ENCODE peak calls at places on chromosomes 1 and 21, in four cellular contexts. One of them, this sample, is unnamed. For H3K4me1, the result is how much of the 10 kb centered on the place peaks cover.

GRCh38 chr1:207990455-207990854 is 79.5 kb upstream of the CD34 start:
- DNase-seq in suprapubic skin: no peak
- DNase-seq in gastrocnemius medialis: no peak
- DNase-seq in lower lobe of right lung: no peak
- DNase-seq in this sample: no peak

GRCh38 chr1:78004719-78005346 is at the start of gene DNAJB4:
- DNase-seq in suprapubic skin: no peak
- DNase-seq in gastrocnemius medialis: peak
- DNase-seq in lower lobe of right lung: no peak
- DNase-seq in this sample: peak

GRCh38 chr21:36689324-36689723 is 9.6 kb upstream of the SIM2 start:
- DNase-seq in suprapubic skin: no peak
- DNase-seq in gastrocnemius medialis: no peak
- DNase-seq in lower lobe of right lung: no peak
- DNase-seq in this sample: no peak

GRCh38 chr1:109790735-109791494 is 27.2 kb upstream of the EPS8L3 start:
- DNase-seq in suprapubic skin: peak
- DNase-seq in gastrocnemius medialis: peak
- DNase-seq in lower lobe of right lung: peak
- DNase-seq in this sample: peak

GRCh38 chr1:234923626-234924025 is 205.0 kb downstream of the TOMM20 start:
- DNase-seq in suprapubic skin: no peak
- DNase-seq in gastrocnemius medialis: no peak
- DNase-seq in lower lobe of right lung: no peak
- DNase-seq in this sample: no peak

GRCh38 chr1:105793541-105794146 is 1262.8 kb upstream of the PRMT6 start:
- DNase-seq in suprapubic skin: no peak
- DNase-seq in gastrocnemius medialis: no peak
- DNase-seq in lower lobe of right lung: no peak
- DNase-seq in this sample: peak

GRCh38 chr1:237035759-237036158 is 6.2 kb upstream of the RYR2 start:
- DNase-seq in suprapubic skin: no peak
- DNase-seq in gastrocnemius medialis: no peak
- DNase-seq in lower lobe of right lung: no peak
- DNase-seq in this sample: no peak

GRCh38 chr1:82377201-82377884 is 576.6 kb downstream of the ADGRL2 start:
- DNase-seq in suprapubic skin: no peak
- DNase-seq in gastrocnemius medialis: no peak
- DNase-seq in lower lobe of right lung: no peak
- DNase-seq in this sample: no peak

GRCh38 chr1:12184008-12184681 is 17.4 kb downstream of the TNFRSF1B start:
- DNase-seq in suprapubic skin: peak
- DNase-seq in gastrocnemius medialis: peak
- DNase-seq in lower lobe of right lung: peak
- DNase-seq in this sample: peak

GRCh38 chr21:26837539-26837938 is 7.7 kb downstream of the ADAMTS1 start:
- DNase-seq in suprapubic skin: no peak
- DNase-seq in gastrocnemius medialis: no peak
- DNase-seq in lower lobe of right lung: no peak
- DNase-seq in this sample: no peak

GRCh38 chr21:16330340-16331319 is 600.8 kb downstream of the USP25 start:
- DNase-seq in suprapubic skin: no peak
- DNase-seq in gastrocnemius medialis: peak
- DNase-seq in lower lobe of right lung: no peak
- DNase-seq in this sample: no peak

GRCh38 chr1:103525114-103525606 is 339 bp upstream of the RNPC3 start:
- DNase-seq in suprapubic skin: no peak
- DNase-seq in gastrocnemius medialis: peak
- DNase-seq in lower lobe of right lung: no peak
- DNase-seq in this sample: peak

GRCh38 chr1:231926340-231926739 is 299.8 kb downstream of the DISC1 start:
- DNase-seq in suprapubic skin: no peak
- DNase-seq in gastrocnemius medialis: no peak
- DNase-seq in lower lobe of right lung: no peak
- DNase-seq in this sample: no peak

GRCh38 chr21:40143822-40144525 is 276.7 kb downstream of the PCP4 start:
- DNase-seq in suprapubic skin: no peak
- DNase-seq in gastrocnemius medialis: no peak
- DNase-seq in lower lobe of right lung: no peak
- DNase-seq in this sample: peak

GRCh38 chr1:10402729-10403274 is 3.9 kb downstream of the PGD start:
- DNase-seq in suprapubic skin: no peak
- DNase-seq in gastrocnemius medialis: no peak
- DNase-seq in lower lobe of right lung: no peak
- DNase-seq in this sample: no peak

GRCh38 chr1:171841931-171842723 is 829 bp downstream of the DNM3 start:
- DNase-seq in suprapubic skin: peak
- DNase-seq in gastrocnemius medialis: no peak
- DNase-seq in lower lobe of right lung: no peak
- DNase-seq in this sample: peak

GRCh38 chr1:197913495-197914276 is 3.5 kb upstream of the LHX9 start:
- DNase-seq in suprapubic skin: no peak
- DNase-seq in gastrocnemius medialis: no peak
- DNase-seq in lower lobe of right lung: no peak
- DNase-seq in this sample: no peak

GRCh38 chr1:100359139-100359538 is 6.8 kb downstream of the CDC14A start:
- DNase-seq in suprapubic skin: no peak
- DNase-seq in gastrocnemius medialis: no peak
- DNase-seq in lower lobe of right lung: no peak
- DNase-seq in this sample: no peak

GRCh38 chr21:27382404-27382803 is 415.5 kb upstream of the ADAMTS5 start:
- DNase-seq in suprapubic skin: no peak
- DNase-seq in gastrocnemius medialis: no peak
- DNase-seq in lower lobe of right lung: no peak
- DNase-seq in this sample: no peak

GRCh38 chr1:25700626-25701025 is 84.0 kb downstream of the MAN1C1 start:
- DNase-seq in suprapubic skin: peak
- DNase-seq in gastrocnemius medialis: no peak
- DNase-seq in lower lobe of right lung: no peak
- DNase-seq in this sample: no peak

GRCh38 chr21:43352568-43353281 is 74.2 kb downstream of the SIK1 start:
- DNase-seq in suprapubic skin: no peak
- DNase-seq in gastrocnemius medialis: no peak
- DNase-seq in lower lobe of right lung: no peak
- DNase-seq in this sample: no peak

GRCh38 chr21:38299651-38300050 is 42.9 kb downstream of the KCNJ15 start:
- DNase-seq in suprapubic skin: no peak
- DNase-seq in gastrocnemius medialis: no peak
- DNase-seq in lower lobe of right lung: no peak
- DNase-seq in this sample: no peak

GRCh38 chr1:14914351-14914988 is 239.1 kb upstream of the TMEM51 start:
- DNase-seq in suprapubic skin: no peak
- DNase-seq in gastrocnemius medialis: no peak
- DNase-seq in lower lobe of right lung: no peak
- DNase-seq in this sample: no peak

GRCh38 chr1:183306317-183307042 is 111.7 kb downstream of the NMNAT2 start:
- DNase-seq in suprapubic skin: no peak
- DNase-seq in gastrocnemius medialis: no peak
- DNase-seq in lower lobe of right lung: no peak
- DNase-seq in this sample: peak

GRCh38 chr1:230820568-230820967 is 47.8 kb downstream of the C1orf198 start:
- DNase-seq in suprapubic skin: no peak
- DNase-seq in gastrocnemius medialis: no peak
- DNase-seq in lower lobe of right lung: no peak
- DNase-seq in this sample: no peak

GRCh38 chr1:230821346-230821745 is 47.0 kb downstream of the C1orf198 start:
- DNase-seq in suprapubic skin: no peak
- DNase-seq in gastrocnemius medialis: no peak
- DNase-seq in lower lobe of right lung: no peak
- DNase-seq in this sample: no peak

GRCh38 chr1:230818411-230818810 is 49.9 kb downstream of the C1orf198 start:
- DNase-seq in suprapubic skin: no peak
- DNase-seq in gastrocnemius medialis: no peak
- DNase-seq in lower lobe of right lung: no peak
- DNase-seq in this sample: no peak

GRCh38 chr1:230819976-230820375 is 48.3 kb downstream of the C1orf198 start:
- DNase-seq in suprapubic skin: no peak
- DNase-seq in gastrocnemius medialis: no peak
- DNase-seq in lower lobe of right lung: no peak
- DNase-seq in this sample: no peak

DNA sequence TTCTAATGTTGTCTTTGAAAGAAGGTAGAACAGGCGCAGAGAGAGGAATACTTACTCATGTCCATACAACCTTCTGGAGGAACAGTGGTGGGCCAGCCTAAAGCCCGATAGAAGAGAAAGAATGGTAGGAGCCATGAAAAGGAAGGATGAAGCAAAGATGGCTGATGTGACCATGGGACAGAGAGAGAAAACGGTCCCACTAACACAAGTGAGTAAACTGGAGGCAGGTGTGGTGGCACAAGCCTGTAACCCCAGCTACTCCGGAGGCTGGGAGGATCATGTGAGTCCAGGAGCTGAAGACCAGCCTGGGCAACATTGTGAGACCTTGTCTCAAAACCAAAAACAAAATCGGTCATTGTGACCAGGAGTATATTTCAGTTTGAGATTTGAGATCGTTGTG is 49.4 kb downstream of the C1orf198 start:
- DNase-seq in suprapubic skin: no peak
- DNase-seq in gastrocnemius medialis: no peak
- DNase-seq in lower lobe of right lung: no peak
- DNase-seq in this sample: no peak
- H3K4me1 ChIP-seq in suprapubic skin: under half
- H3K4me1 ChIP-seq in gastrocnemius medialis: under half
- H3K4me1 ChIP-seq in lower lobe of right lung: under half
- H3K4me1 ChIP-seq in this sample: under half

GRCh38 chr1:33347650-33347992 is 26.7 kb upstream of the A3GALT2 start:
- DNase-seq in suprapubic skin: no peak
- DNase-seq in gastrocnemius medialis: no peak
- DNase-seq in lower lobe of right lung: no peak
- DNase-seq in this sample: no peak

GRCh38 chr1:33348676-33349080 is 27.8 kb upstream of the A3GALT2 start:
- DNase-seq in suprapubic skin: no peak
- DNase-seq in gastrocnemius medialis: no peak
- DNase-seq in lower lobe of right lung: no peak
- DNase-seq in this sample: no peak

GRCh38 chr1:33346921-33347649 is 26.2 kb upstream of the A3GALT2 start:
- DNase-seq in suprapubic skin: no peak
- DNase-seq in gastrocnemius medialis: no peak
- DNase-seq in lower lobe of right lung: no peak
- DNase-seq in this sample: peak

GRCh38 chr1:33349081-33349759 is 28.3 kb upstream of the A3GALT2 start:
- DNase-seq in suprapubic skin: no peak
- DNase-seq in gastrocnemius medialis: peak
- DNase-seq in lower lobe of right lung: peak
- DNase-seq in this sample: peak

GRCh38 chr1:33348194-33348593 is 27.3 kb upstream of the A3GALT2 start:
- DNase-seq in suprapubic skin: no peak
- DNase-seq in gastrocnemius medialis: no peak
- DNase-seq in lower lobe of right lung: no peak
- DNase-seq in this sample: no peak
- H3K4me1 ChIP-seq in suprapubic skin: half or more
- H3K4me1 ChIP-seq in gastrocnemius medialis: under half
- H3K4me1 ChIP-seq in lower lobe of right lung: half or more
- H3K4me1 ChIP-seq in this sample: half or more

GRCh38 chr21:33974513-33975468 is 59.2 kb upstream of the ATP5PO start:
- DNase-seq in suprapubic skin: no peak
- DNase-seq in gastrocnemius medialis: no peak
- DNase-seq in lower lobe of right lung: no peak
- DNase-seq in this sample: no peak

GRCh38 chr21:33975548-33976081 is 60.0 kb upstream of the ATP5PO start:
- DNase-seq in suprapubic skin: no peak
- DNase-seq in gastrocnemius medialis: no peak
- DNase-seq in lower lobe of right lung: no peak
- DNase-seq in this sample: no peak

GRCh38 chr21:33977721-33978369 is 62.2 kb upstream of the ATP5PO start:
- DNase-seq in suprapubic skin: no peak
- DNase-seq in gastrocnemius medialis: no peak
- DNase-seq in lower lobe of right lung: no peak
- DNase-seq in this sample: no peak

GRCh38 chr21:33976980-33977720 is 61.5 kb upstream of the ATP5PO start:
- DNase-seq in suprapubic skin: no peak
- DNase-seq in gastrocnemius medialis: no peak
- DNase-seq in lower lobe of right lung: no peak
- DNase-seq in this sample: no peak

DNA sequence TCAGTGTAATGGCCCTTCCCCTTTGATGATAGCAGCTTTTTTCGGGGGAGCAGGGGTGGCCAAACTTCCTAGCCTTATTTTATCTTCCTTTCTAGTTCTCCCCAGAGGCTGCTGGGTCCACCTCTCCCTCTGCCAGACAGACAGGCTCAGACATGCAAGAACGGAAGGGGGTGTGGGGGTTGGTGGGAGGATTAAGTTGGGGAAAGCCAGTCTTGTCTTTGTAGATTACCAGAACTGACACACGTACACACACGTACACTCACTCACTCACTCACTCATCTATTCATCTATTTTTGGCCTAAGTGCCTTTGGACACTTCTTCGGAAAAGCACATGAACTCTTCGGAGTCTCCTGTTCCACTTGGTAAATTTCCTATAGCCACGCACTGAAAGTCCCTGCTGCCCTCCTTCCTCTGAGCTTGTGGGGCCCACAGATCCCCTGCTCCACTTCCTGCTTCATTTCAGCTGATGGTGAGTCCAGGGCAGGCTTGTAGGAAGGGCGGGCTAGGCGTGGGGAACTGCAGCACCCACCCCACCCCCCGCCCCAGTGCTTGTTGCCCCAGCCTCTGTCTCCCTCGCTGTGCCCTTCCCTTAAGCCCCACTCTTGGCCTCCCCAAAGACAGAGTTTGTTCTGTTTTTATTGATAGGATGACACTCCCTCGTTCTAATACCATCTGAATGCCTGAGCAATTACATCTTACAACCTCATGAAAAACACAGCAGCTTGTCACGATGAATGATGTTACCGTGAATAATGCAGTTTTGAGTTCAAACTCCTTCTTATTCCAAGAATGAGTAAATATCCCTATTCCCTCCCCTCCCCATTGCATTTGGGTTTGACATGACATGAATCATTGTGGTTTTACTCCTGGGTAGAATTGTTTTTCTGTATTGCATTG is 60.7 kb upstream of the ATP5PO start:
- DNase-seq in suprapubic skin: no peak
- DNase-seq in gastrocnemius medialis: peak
- DNase-seq in lower lobe of right lung: no peak
- DNase-seq in this sample: no peak
- H3K4me1 ChIP-seq in suprapubic skin: under half
- H3K4me1 ChIP-seq in gastrocnemius medialis: under half
- H3K4me1 ChIP-seq in lower lobe of right lung: under half
- H3K4me1 ChIP-seq in this sample: under half

DNA sequence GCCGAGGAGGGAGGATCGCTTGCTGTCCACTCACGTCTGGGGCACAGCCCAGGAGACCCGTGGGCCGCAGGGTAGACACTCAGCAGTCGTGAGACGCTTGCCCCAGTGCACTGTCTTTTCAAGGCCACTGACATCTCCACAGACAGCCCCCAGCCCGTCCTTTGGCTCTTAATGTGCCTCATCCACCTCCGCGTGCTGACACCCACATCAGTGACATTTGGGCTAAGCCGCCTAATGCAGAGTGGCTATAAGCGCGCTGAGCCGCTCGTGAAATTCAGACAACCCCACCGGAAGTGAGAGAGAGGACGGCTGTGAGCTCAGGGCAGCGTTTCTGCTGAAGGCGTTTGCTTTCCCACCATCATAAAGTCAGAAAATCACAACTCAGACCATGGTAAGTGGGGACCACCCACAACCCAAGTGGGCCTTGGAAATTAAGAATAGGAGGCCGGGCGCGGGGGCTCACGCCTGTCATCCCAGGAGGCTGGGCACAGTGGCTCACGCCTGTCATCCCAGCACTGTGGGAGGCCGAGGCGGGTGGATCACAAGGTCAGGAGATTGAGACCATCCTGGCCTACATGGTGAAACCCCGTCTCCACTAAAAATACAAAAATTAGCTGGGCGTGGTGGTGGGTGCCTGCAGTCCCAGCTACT is 8.4 kb downstream of the SLC35E2B start:
- DNase-seq in suprapubic skin: no peak
- DNase-seq in gastrocnemius medialis: no peak
- DNase-seq in lower lobe of right lung: no peak
- DNase-seq in this sample: no peak
- H3K4me1 ChIP-seq in suprapubic skin: under half
- H3K4me1 ChIP-seq in gastrocnemius medialis: under half
- H3K4me1 ChIP-seq in lower lobe of right lung: under half
- H3K4me1 ChIP-seq in this sample: under half

This sample was measured in adrenal gland.